ENCODE peak calls at places on chromosomes 7 and 10, in ten cellular contexts. C, K, P, D, L, J, O, M, H and S are unnamed samples.

GRCh38 chr10:49760789-49761188 is 1.3 kb downstream of the OGDHL start:
- DNase-seq in C (no peak), H (no peak), D (no peak), M (no peak), L (no peak), P (no peak), J (no peak), O (no peak), K (no peak), S (no peak)

GRCh38 chr10:49625411-49625810 is 11.6 kb downstream of the CHAT start:
- DNase-seq in H (no peak), M (no peak), O (no peak), P (peak; percentile 25), J (no peak), K (no peak), C (no peak), L (no peak), D (no peak), S (no peak)

GRCh38 chr10:10780746-10781145 is 236.9 kb upstream of the CELF2 start:
- DNase-seq in K (no peak), L (no peak), H (no peak), C (peak; percentile 64), P (no peak), M (no peak), O (no peak), J (no peak), D (no peak), S (no peak)

GRCh38 chr7:30074422-30075030 is 46.3 kb downstream of the PLEKHA8 start:
- DNase-seq in J (no peak), L (no peak), C (peak; percentile 60), P (no peak), O (no peak), K (peak; percentile 52), D (peak; percentile 31), H (no peak), M (no peak), S (no peak)

GRCh38 chr10:104061196-104061595 is 24.5 kb downstream of the COL17A1 start:
- DNase-seq in M (no peak), P (no peak), L (no peak), D (no peak), H (no peak), J (no peak), K (no peak), C (no peak), O (no peak), S (no peak)

GRCh38 chr7:99006739-99007424 is 128.6 kb downstream of the TRRAP start:
- DNase-seq in H (no peak), L (no peak), J (no peak), D (no peak), O (no peak), C (no peak), P (peak; percentile 12), K (no peak), M (no peak), S (no peak)

GRCh38 chr10:1368772-1369171 is 312.6 kb downstream of the WDR37 start:
- DNase-seq in M (no peak), J (no peak), C (no peak), L (peak; percentile 40), P (no peak), H (peak; percentile 35), K (no peak), D (no peak), O (no peak), S (no peak)

GRCh38 chr10:84523509-84523908 is 195.1 kb downstream of the CCSER2 start:
- DNase-seq in O (no peak), K (peak; percentile 53), M (no peak), J (no peak), C (no peak), P (no peak), L (peak; percentile 37), H (no peak), D (no peak), S (no peak)

GRCh38 chr7:4880218-4880617 is 3.3 kb downstream of the RADIL start:
- DNase-seq in H (no peak), M (no peak), L (no peak), C (no peak), P (no peak), J (no peak), O (no peak), D (no peak), K (no peak), S (no peak)

GRCh38 chr10:35881320-35881719 is 239.2 kb upstream of the FZD8 start:
- DNase-seq in P (no peak), C (no peak), M (no peak), O (no peak), H (no peak), J (no peak), D (no peak), L (no peak), K (no peak), S (no peak)

GRCh38 chr10:35884657-35885071 is 242.6 kb upstream of the FZD8 start:
- DNase-seq in M (no peak), D (no peak), P (no peak), L (peak; percentile 31), K (no peak), C (no peak), O (no peak), J (no peak), H (no peak), S (no peak)

GRCh38 chr10:35887686-35888085 is 245.6 kb upstream of the FZD8 start:
- DNase-seq in J (no peak), H (no peak), L (peak; percentile 49), K (no peak), P (no peak), D (peak; percentile 86), C (no peak), O (no peak), M (no peak), S (no peak)

GRCh38 chr10:35885076-35885475 is 243.0 kb upstream of the FZD8 start:
- DNase-seq in O (no peak), K (no peak), L (no peak), C (no peak), P (no peak), J (no peak), D (no peak), H (no peak), M (no peak), S (no peak)

DNA sequence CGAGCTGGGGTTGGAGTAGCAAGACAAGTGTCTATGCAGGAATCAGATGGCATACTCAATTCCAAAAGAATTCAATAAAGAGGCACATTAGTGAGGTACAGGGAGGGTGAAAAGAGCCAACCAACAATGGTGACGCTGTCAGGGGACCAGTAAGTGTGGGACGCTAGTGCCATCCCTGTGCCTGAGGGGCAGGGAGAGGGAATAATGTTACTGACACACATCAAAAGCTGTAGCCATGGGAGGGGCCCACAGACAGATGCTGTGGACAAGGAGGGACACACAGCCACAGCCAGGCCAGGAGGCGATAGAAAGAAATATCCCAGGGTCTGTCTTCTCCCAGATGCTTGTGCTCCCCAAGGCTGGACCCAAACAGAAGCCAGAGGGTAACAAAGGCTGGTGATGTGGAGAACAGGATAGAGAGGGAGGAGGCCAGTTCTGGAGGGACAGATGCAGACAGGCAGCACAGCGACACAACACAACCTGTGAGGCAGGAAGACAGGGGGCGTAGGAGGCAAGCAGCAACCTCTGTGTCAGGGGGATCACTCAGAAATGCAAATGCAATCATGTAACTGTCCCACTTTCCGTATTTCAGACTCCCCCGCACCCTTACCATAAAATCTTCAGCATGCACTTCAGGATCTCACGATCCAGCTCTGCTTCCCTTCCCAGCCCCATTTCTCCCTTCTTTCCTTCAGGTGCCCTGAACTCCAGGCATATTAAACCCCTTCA is 240.5 kb upstream of the FZD8 start:
- DNase-seq in H (no peak), K (no peak), D (no peak), P (no peak), M (no peak), J (no peak), L (no peak), C (no peak), O (no peak), S (no peak)
- TF ChIP-seq CTCF in H (no peak), K (no peak), D (no peak), P (no peak), M (no peak), J (no peak), L (no peak), C (peak; percentile 2), O (no peak), S (peak; percentile 12)

GRCh38 chr10:26567349-26567721 is 129.2 kb downstream of the APBB1IP start:
- DNase-seq in L (no peak), C (no peak), K (no peak), H (no peak), D (no peak), J (no peak), M (no peak), O (no peak), P (no peak), S (no peak)
- H3K4me3 ChIP-seq in L (no peak overlapping the region), C (no peak overlapping the region), K (peak overlapping the region; percentile 30), H (no peak overlapping the region), D (no peak overlapping the region), J (peak overlapping the region; percentile 22), M (peak overlapping the region; percentile 58), O (no peak overlapping the region), P (peak overlapping the region; percentile 24), S (no peak overlapping the region)

GRCh38 chr7:123211545-123211944 is 11.8 kb upstream of the SLC13A1 start:
- DNase-seq in J (no peak), L (no peak), C (no peak), P (no peak), K (no peak), D (no peak), O (no peak), H (no peak), M (no peak), S (no peak)

GRCh38 chr7:123210986-123211385 is 11.2 kb upstream of the SLC13A1 start:
- DNase-seq in D (no peak), L (no peak), J (no peak), H (no peak), K (no peak), O (no peak), P (no peak), M (no peak), C (no peak), S (no peak)

GRCh38 chr7:123209786-123210185 is 10.0 kb upstream of the SLC13A1 start:
- DNase-seq in K (peak; percentile 67), J (no peak), L (peak; percentile 40), C (no peak), O (no peak), D (no peak), M (no peak), P (no peak), H (peak; percentile 59), S (no peak)

GRCh38 chr7:123204206-123204835 is 4.6 kb upstream of the SLC13A1 start:
- DNase-seq in J (no peak), C (no peak), K (no peak), D (no peak), O (no peak), L (no peak), P (no peak), H (no peak), M (no peak), S (no peak)

DNA sequence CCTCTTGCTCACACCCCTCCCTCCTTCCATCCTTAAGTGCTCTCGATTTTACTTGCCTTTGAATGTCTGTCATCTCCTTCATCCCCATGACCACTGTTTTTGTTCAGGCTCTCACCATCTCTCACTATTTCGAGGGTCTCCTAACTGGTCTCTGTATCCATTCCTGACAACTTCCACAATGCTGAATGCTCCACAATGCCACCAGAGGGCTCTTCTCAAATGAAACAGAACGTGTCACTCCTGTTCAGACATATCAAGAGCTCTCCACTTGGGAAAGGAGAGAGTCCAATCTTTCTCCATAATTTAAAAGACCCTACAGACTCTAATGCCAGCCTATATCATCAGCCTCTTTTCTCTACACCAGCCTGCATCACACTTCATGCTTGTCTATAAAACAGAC is 9.0 kb upstream of the SLC13A1 start:
- DNase-seq in M (no peak), L (no peak), H (peak; percentile 31), D (no peak), C (no peak), P (no peak), K (peak; percentile 11), J (no peak), O (no peak), S (no peak)
- TF ChIP-seq CTCF in M (peak; percentile 51), L (peak; percentile 19), H (peak; percentile 56), D (peak; percentile 53), C (no peak), P (peak; percentile 4), K (no peak), J (no peak), O (no peak), S (peak; percentile 77)

GRCh38 chr7:140476698-140477261 is 2.5 kb downstream of the MKRN1 start:
- DNase-seq in H (no peak), L (no peak), J (no peak), C (no peak), D (no peak), K (no peak), P (no peak), M (no peak), O (no peak), S (no peak)
- H3K4me3 ChIP-seq in H (no peak overlapping the region), L (peak overlapping the region; percentile 93), J (no peak overlapping the region), C (no peak overlapping the region), D (no peak overlapping the region), K (no peak overlapping the region), P (no peak overlapping the region), M (peak overlapping the region; percentile 97), O (peak overlapping the region; percentile 96), S (peak overlapping the region; percentile 83)